ENCODE peak calls at places on chromosomes 2 and 18, in seven cellular contexts. A is heart right ventricle, D is HCT116, F is astrocyte, S is sigmoid colon, O is cardiac muscle cell, X is tibial artery. M is an unnamed sample. For H3K4me1, the result is how much of the 10 kb centered on the place peaks cover.

GRCh38 chr18:61606759-61607158 is 273.5 kb downstream of the CDH20 start:
- DNase-seq in A (peak), D (peak), F (peak), S (peak), O (peak), X (peak), M (peak)

GRCh38 chr18:68399721-68400120 is 315.2 kb downstream of the TMX3 start:
- DNase-seq in A (no peak), D (no peak), F (peak), S (no peak), O (no peak), X (no peak), M (no peak)

GRCh38 chr18:48475635-48476549 is 62.9 kb upstream of the CTIF start:
- DNase-seq in A (peak), D (peak), F (peak), S (no peak), O (peak), X (peak), M (peak)

GRCh38 chr18:70931942-70932814 is 643.3 kb downstream of the SOCS6 start:
- DNase-seq in A (no peak), D (no peak), F (peak), S (no peak), O (peak), X (no peak), M (no peak)

GRCh38 chr18:45951021-45951714 is 16.0 kb downstream of the EPG5 start:
- DNase-seq in A (no peak), D (peak), F (peak), S (no peak), O (no peak), X (peak), M (no peak)

GRCh38 chr2:37570773-37571570 is 100.5 kb downstream of the CDC42EP3 start:
- DNase-seq in A (no peak), D (no peak), F (peak), S (no peak), O (no peak), X (peak), M (no peak)

GRCh38 chr2:156005999-156006712 is 326.4 kb downstream of the NR4A2 start:
- DNase-seq in A (no peak), D (no peak), F (no peak), S (no peak), O (peak), X (no peak), M (no peak)

GRCh38 chr18:23281626-23282436 is 146.5 kb downstream of the CABLES1 start:
- DNase-seq in A (no peak), D (peak), F (no peak), S (peak), O (no peak), X (no peak), M (no peak)

GRCh38 chr2:86671304-86671981 is 47.8 kb upstream of the RNF103 start:
- DNase-seq in A (peak), D (no peak), F (peak), S (no peak), O (no peak), X (no peak), M (no peak)

GRCh38 chr2:69163109-69163508 is 150.1 kb downstream of the ANTXR1 start:
- DNase-seq in A (no peak), D (peak), F (peak), S (no peak), O (no peak), X (no peak), M (no peak)

GRCh38 chr2:10963155-10963554 is 51.4 kb downstream of the KCNF1 start:
- DNase-seq in A (no peak), D (no peak), F (peak), S (no peak), O (no peak), X (no peak), M (no peak)

DNA sequence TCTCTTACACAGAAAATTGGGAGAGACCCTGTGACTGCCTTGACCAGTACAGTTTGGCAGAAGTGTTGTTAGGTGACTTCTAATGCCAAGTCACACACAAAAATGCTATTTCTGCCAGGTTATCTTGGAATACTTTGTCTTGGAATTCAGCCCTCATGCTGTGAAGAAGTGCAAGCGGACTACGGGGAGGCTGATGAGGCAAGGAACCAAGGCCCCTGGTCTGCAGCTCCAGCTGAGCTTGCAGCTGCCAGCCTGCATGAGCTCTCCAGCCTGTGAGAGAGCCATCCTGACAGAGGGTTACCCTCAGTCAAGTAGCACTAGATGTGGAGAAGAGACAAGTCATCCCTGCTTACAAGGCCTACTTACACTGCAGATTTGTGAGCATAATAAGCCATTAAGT is 111.0 kb downstream of the TDRD15 start:
- DNase-seq in A (no peak), D (no peak), F (no peak), S (no peak), O (no peak), X (no peak), M (no peak)
- H3K4me3 ChIP-seq in A (no peak), D (no peak), F (no peak), S (no peak), O (no peak), X (no peak), M (no peak)

GRCh38 chr2:47277987-47278386 is 122.9 kb upstream of the STPG4 start:
- DNase-seq in A (no peak), D (no peak), F (no peak), S (no peak), O (no peak), X (no peak), M (no peak)

GRCh38 chr2:47288864-47289263 is 114.1 kb upstream of the MSH2 start:
- DNase-seq in A (no peak), D (no peak), F (peak), S (no peak), O (no peak), X (no peak), M (no peak)

GRCh38 chr2:47282621-47283272 is 120.2 kb upstream of the MSH2 start:
- DNase-seq in A (no peak), D (no peak), F (no peak), S (no peak), O (no peak), X (no peak), M (no peak)

DNA sequence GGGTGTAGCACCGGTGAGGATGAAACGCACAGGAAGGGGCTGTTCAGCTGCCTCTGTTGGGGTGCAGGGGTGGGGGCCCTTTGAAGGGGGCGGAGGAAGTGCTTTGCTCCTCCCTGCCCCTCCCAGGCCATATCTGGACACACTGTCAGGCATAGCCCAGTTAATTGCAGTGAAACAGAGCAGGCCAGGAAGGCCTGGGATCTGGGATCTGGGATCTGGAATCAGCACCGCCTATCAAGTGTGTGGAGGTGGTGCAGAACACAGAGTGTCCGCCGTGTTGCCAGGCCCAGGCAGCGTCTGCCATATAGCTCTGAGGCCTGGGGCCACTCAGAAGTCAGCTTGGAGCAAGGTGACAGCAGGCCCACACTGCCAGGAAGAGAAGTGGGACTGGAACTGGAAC is 119.3 kb upstream of the MSH2 start:
- DNase-seq in A (no peak), D (no peak), F (no peak), S (no peak), O (no peak), X (no peak), M (no peak)
- H3K4me1 ChIP-seq in A (under half), D (under half), F (under half), S (under half), O (under half), X (under half), M (under half)

GRCh38 chr2:200320344-200320743 is 13.9 kb downstream of the SPATS2L start:
- DNase-seq in A (no peak), D (no peak), F (no peak), S (no peak), O (no peak), X (no peak), M (no peak)

GRCh38 chr2:200318940-200319435 is 12.5 kb downstream of the SPATS2L start:
- DNase-seq in A (no peak), D (no peak), F (peak), S (no peak), O (no peak), X (no peak), M (no peak)

GRCh38 chr2:200317975-200318374 is 11.5 kb downstream of the SPATS2L start:
- DNase-seq in A (no peak), D (no peak), F (no peak), S (no peak), O (no peak), X (no peak), M (no peak)

GRCh38 chr2:200320991-200321390 is 14.5 kb downstream of the SPATS2L start:
- DNase-seq in A (no peak), D (no peak), F (no peak), S (no peak), O (no peak), X (no peak), M (no peak)

GRCh38 chr2:200319587-200320337 is 13.3 kb downstream of the SPATS2L start:
- DNase-seq in A (no peak), D (no peak), F (peak), S (no peak), O (no peak), X (no peak), M (no peak)
- H3K27ac ChIP-seq in A (peak), D (no peak), F (peak), S (no peak), O (no peak), X (no peak), M (peak)

DNA sequence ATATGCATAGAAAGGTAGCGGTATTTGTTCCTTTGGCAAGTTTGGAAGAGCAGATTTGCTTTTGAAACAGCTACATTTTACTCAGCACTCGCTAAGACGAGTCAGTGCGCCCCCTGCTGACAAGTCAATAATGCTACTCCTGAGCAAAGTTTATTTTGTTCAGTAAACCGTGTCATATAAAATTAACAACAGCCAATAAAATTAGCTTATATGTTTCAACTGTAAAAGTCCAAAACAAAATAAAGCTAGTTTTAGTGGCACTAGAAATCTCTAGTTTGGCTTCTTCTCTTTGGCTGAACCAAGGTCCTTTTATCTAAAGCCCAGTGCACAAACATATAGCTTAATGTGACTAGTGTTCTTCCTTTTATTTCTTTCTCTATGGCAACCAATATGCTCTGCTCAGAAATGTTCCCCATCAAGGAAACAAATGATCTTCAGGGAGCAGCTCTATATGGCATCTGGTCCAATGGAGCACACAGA is 4.3 kb upstream of the POU3F3 start:
- DNase-seq in A (peak), D (peak), F (peak), S (no peak), O (peak), X (no peak), M (no peak)
- H3K4me3 ChIP-seq in A (no peak), D (no peak), F (no peak), S (no peak), O (no peak), X (no peak), M (no peak)

GRCh38 chr2:8304821-8305766 is 376.8 kb upstream of the ID2 start:
- DNase-seq in A (no peak), D (no peak), F (no peak), S (no peak), O (no peak), X (peak), M (no peak)
- H3K4me1 ChIP-seq in A (under half), D (under half), F (under half), S (under half), O (under half), X (half or more), M (under half)

GRCh38 chr2:152513681-152514080 is 178.7 kb downstream of the FMNL2 start:
- DNase-seq in A (peak), D (peak), F (peak), S (no peak), O (no peak), X (no peak), M (peak)
- H3K27ac ChIP-seq in A (no peak), D (no peak), F (peak), S (no peak), O (no peak), X (no peak), M (no peak)

GRCh38 chr2:118721817-118722551 is 125.5 kb downstream of the EN1 start:
- DNase-seq in A (no peak), D (no peak), F (peak), S (no peak), O (no peak), X (no peak), M (no peak)
- H3K4me3 ChIP-seq in A (no peak), D (no peak), F (no peak), S (no peak), O (no peak), X (no peak), M (no peak)